ENCODE peak calls at places on chromosomes 11 and 22, in five cellular contexts. G, J, A, V and E are unnamed samples.

GRCh38 chr11:63023415-63023814 is 7.8 kb upstream of the SLC22A8 start:
- DNase-seq in J (no peak), A (no peak), G (no peak), V (no peak), E (no peak)

GRCh38 chr22:30386608-30386959 is 627 bp downstream of the RNF215 start:
- DNase-seq in V (no peak), A (no peak), G (no peak), J (no peak), E (no peak)

GRCh38 chr22:35467788-35468187 is 67.8 kb downstream of the MCM5 start:
- DNase-seq in A (peak; percentile 47), J (peak; percentile 44), G (no peak), V (peak; percentile 94), E (no peak)

GRCh38 chr11:73507086-73507485 is 90.8 kb downstream of the FAM168A start:
- DNase-seq in A (peak; percentile 72), G (no peak), J (no peak), V (no peak), E (no peak)

GRCh38 chr22:47238886-47239860 is 476.7 kb downstream of the TBC1D22A start:
- DNase-seq in A (no peak), G (no peak), J (no peak), V (no peak), E (no peak)

GRCh38 chr11:75145196-75145971 is 5.5 kb upstream of the SLCO2B1 start:
- DNase-seq in J (no peak), G (no peak), V (no peak), A (no peak), E (no peak)

GRCh38 chr11:73414977-73415492 is 38.8 kb downstream of the RELT start:
- DNase-seq in J (no peak), A (peak; percentile 79), V (no peak), G (peak; percentile 52), E (no peak)

GRCh38 chr11:34757026-34757451 is 136.1 kb downstream of the EHF start:
- DNase-seq in V (no peak), A (no peak), J (no peak), G (no peak), E (no peak)

GRCh38 chr22:46175631-46176030 is 25.3 kb downstream of the PPARA start:
- DNase-seq in A (peak; percentile 86), G (no peak), J (no peak), V (no peak), E (no peak)

GRCh38 chr11:3984896-3985295 is 109.7 kb upstream of the RRM1 start:
- DNase-seq in J (no peak), G (no peak), A (peak; percentile 17), V (peak; percentile 72), E (no peak)

GRCh38 chr22:37752189-37753061 is 55.3 kb upstream of the GCAT start:
- DNase-seq in J (peak; percentile 21), A (peak; percentile 85), V (peak; percentile 83), G (no peak), E (no peak)

GRCh38 chr11:117417342-117417741 is 89.7 kb downstream of the CEP164 start:
- DNase-seq in J (no peak), V (no peak), A (no peak), G (no peak), E (no peak)

GRCh38 chr11:1756791-1757771 is 6.6 kb downstream of the CTSD start:
- DNase-seq in G (no peak), A (no peak), J (no peak), V (no peak), E (no peak)

GRCh38 chr11:10909141-10909883 is 51.5 kb upstream of the ZBED5 start:
- DNase-seq in V (no peak), J (no peak), G (no peak), A (peak; percentile 42), E (no peak)

GRCh38 chr22:19730662-19731360 is 7.5 kb downstream of the GP1BB start:
- DNase-seq in A (peak; percentile 67), J (peak; percentile 74), G (peak; percentile 75), V (peak; percentile 87), E (peak; percentile 72)

GRCh38 chr11:43974830-43975229 is 32.4 kb downstream of the C11orf96 start:
- DNase-seq in A (no peak), J (no peak), G (no peak), V (no peak), E (no peak)

GRCh38 chr11:130945945-130946344 is 29.7 kb upstream of the SNX19 start:
- DNase-seq in A (peak; percentile 94), J (no peak), G (no peak), V (peak; percentile 42), E (no peak)

GRCh38 chr11:117180020-117180419 is 1.5 kb downstream of the SIDT2 start:
- DNase-seq in A (no peak), G (no peak), V (no peak), J (no peak), E (no peak)

GRCh38 chr11:64507832-64508375 is 83.1 kb upstream of the SLC22A12 start:
- DNase-seq in G (no peak), A (no peak), V (no peak), J (no peak), E (no peak)

GRCh38 chr11:43580735-43581369 is 99.7 kb upstream of the HSD17B12 start:
- DNase-seq in G (no peak), V (no peak), A (peak; percentile 24), J (peak; percentile 47), E (no peak)

GRCh38 chr11:79366218-79366617 is 74.6 kb downstream of the TENM4 start:
- DNase-seq in V (no peak), G (no peak), A (no peak), J (no peak), E (no peak)